ENCODE peak calls at places on chromosomes 4 and X, in seven cellular contexts. D is adrenal gland, G is heart left ventricle, O is esophagus squamous epithelium, U is A549, A is ovary, C is prostate gland. E is an unnamed sample.

GRCh38 chrX:123818243-123818642 is 41.6 kb upstream of the XIAP start:
- DNase-seq in D (no peak), G (no peak), O (no peak), U (peak; percentile 68), A (no peak), C (no peak), E (no peak)

GRCh38 chrX:15299945-15300851 is 15.2 kb downstream of the ASB11 start:
- DNase-seq in D (no peak), G (no peak), O (no peak), U (peak; percentile 25), A (no peak), C (no peak), E (no peak)

GRCh38 chr4:4428966-4429875 is 42.3 kb downstream of the NSG1 start:
- DNase-seq in D (no peak), G (no peak), O (no peak), U (no peak), A (no peak), C (no peak), E (no peak)

GRCh38 chrX:121407627-121408026 is 360.2 kb downstream of the GLUD2 start:
- DNase-seq in D (no peak), G (no peak), O (no peak), U (no peak), A (no peak), C (no peak), E (no peak)

GRCh38 chrX:12441376-12442128 is 303.3 kb downstream of the FRMPD4 start:
- DNase-seq in D (no peak), G (no peak), O (no peak), U (no peak), A (no peak), C (no peak), E (no peak)

GRCh38 chr4:82561745-82562552 is at the start of gene TMEM150C:
- DNase-seq in D (peak; percentile 53), G (peak; percentile 53), O (no peak), U (peak; percentile 45), A (peak; percentile 58), C (peak; percentile 9), E (peak; percentile 22)

GRCh38 chrX:103941201-103941975 is 21.0 kb upstream of the TMSB15B start:
- DNase-seq in D (no peak), G (no peak), O (no peak), U (peak; percentile 19), A (no peak), C (no peak), E (no peak)

GRCh38 chrX:9285342-9285771 is 179.5 kb upstream of the TBL1X start:
- DNase-seq in D (no peak), G (no peak), O (no peak), U (no peak), A (no peak), C (no peak), E (no peak)

GRCh38 chrX:112839856-112840255 is 775 bp downstream of the AMOT start:
- DNase-seq in D (no peak), G (no peak), O (no peak), U (no peak), A (no peak), C (no peak), E (no peak)

GRCh38 chr4:159504634-159505033 is 401.8 kb downstream of the RAPGEF2 start:
- DNase-seq in D (peak; percentile 64), G (no peak), O (no peak), U (no peak), A (no peak), C (no peak), E (no peak)

GRCh38 chrX:19670854-19671620 is 155.7 kb upstream of the MAP3K15 start:
- DNase-seq in D (no peak), G (peak; percentile 52), O (no peak), U (peak; percentile 55), A (peak; percentile 39), C (no peak), E (peak; percentile 69)

GRCh38 chrX:40171513-40172168 is 73.9 kb upstream of the BCOR start:
- DNase-seq in D (no peak), G (peak; percentile 35), O (no peak), U (no peak), A (peak; percentile 63), C (no peak), E (no peak)

GRCh38 chr4:148044889-148045352 is 313.0 kb downstream of the ARHGAP10 start:
- DNase-seq in D (no peak), G (no peak), O (no peak), U (no peak), A (no peak), C (no peak), E (no peak)

GRCh38 chrX:155188786-155189185 is 27.5 kb upstream of the VBP1 start:
- DNase-seq in D (no peak), G (no peak), O (no peak), U (no peak), A (no peak), C (no peak), E (no peak)

GRCh38 chr4:3352505-3352904 is 59.7 kb downstream of the RGS12 start:
- DNase-seq in D (no peak), G (no peak), O (no peak), U (no peak), A (no peak), C (no peak), E (no peak)

GRCh38 chr4:100016191-100016590 is 66.1 kb upstream of the H2AZ1 start:
- DNase-seq in D (no peak), G (no peak), O (no peak), U (no peak), A (no peak), C (no peak), E (no peak)

GRCh38 chr4:77797239-77797638 is 21.9 kb downstream of the CNOT6L start:
- DNase-seq in D (no peak), G (no peak), O (no peak), U (peak; percentile 8), A (no peak), C (no peak), E (no peak)

GRCh38 chr4:68630371-68630770 is 40.1 kb downstream of the UGT2B15 start:
- DNase-seq in D (no peak), G (no peak), O (no peak), U (no peak), A (no peak), C (no peak), E (no peak)

GRCh38 chr4:150491132-150492049 is 90.6 kb upstream of the MAB21L2 start:
- DNase-seq in D (no peak), G (no peak), O (no peak), U (no peak), A (no peak), C (no peak), E (no peak)

GRCh38 chrX:133218329-133218728 is at the start of gene TFDP3:
- DNase-seq in D (no peak), G (no peak), O (no peak), U (no peak), A (no peak), C (no peak), E (no peak)

GRCh38 chr4:75555294-75556164 is at the start of gene ODAPH:
- DNase-seq in D (no peak), G (no peak), O (no peak), U (peak; percentile 21), A (no peak), C (no peak), E (peak; percentile 38)

GRCh38 chrX:131895002-131895401 is 128.1 kb upstream of the STK26 start:
- DNase-seq in D (no peak), G (no peak), O (no peak), U (no peak), A (no peak), C (no peak), E (no peak)

GRCh38 chrX:151789179-151789800 is 54.7 kb downstream of the CNGA2 start:
- DNase-seq in D (peak; percentile 85), G (peak; percentile 53), O (no peak), U (peak; percentile 17), A (peak; percentile 50), C (no peak), E (peak; percentile 18)

DNA sequence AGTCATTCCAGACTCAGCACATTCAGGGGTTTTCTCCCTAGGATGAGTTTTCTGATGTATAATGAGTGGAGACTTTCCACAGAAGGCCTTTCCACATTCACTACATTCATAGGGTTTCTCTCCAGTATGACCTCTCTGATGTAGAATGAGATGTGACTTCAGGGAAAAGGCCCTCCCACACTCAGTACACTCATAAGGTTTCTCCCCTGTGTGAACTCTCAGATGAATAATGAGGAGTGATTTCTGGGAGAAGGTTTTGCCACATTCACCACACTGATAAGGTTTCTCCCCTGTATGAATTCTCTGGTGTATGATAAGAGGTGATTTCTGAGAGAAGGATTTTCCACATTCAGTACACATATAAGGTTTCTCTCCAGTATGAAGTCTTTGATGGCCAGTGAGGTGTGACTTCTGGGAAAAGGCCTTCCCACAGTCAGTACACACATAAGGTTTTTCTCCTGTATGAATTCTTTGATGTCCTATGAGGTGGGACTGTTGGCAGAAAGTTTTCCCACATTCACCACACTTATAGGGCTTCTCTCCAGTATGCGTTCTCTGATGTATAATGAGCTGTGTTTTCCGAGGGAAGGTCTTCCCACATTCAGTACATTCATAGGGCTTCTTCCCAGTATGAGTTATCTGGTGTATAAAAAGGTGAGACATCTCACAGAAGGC is 12.7 kb downstream of the ZNF630 start:
- DNase-seq in D (no peak), G (no peak), O (no peak), U (no peak), A (no peak), C (no peak), E (no peak)
- H3K9me3 ChIP-seq in D (no peaks in the 10 kb centered on the region), G (peaks cover 51% of the 10 kb centered on the region), O (no peaks in the 10 kb centered on the region), U (peaks cover 15% of the 10 kb centered on the region), A (no peaks in the 10 kb centered on the region), C (no peaks in the 10 kb centered on the region), E (no peaks in the 10 kb centered on the region)

GRCh38 chr4:1153567-1154090 is 18.8 kb downstream of the SPON2 start:
- DNase-seq in D (no peak), G (no peak), O (no peak), U (no peak), A (no peak), C (no peak), E (no peak)
- TF ChIP-seq POLR2A in D (no peak), G (no peak), O (no peak), U (no peak), A (no peak), C (no peak), E (no peak)

GRCh38 chr4:41122775-41123174 is 91.6 kb downstream of the APBB2 start:
- DNase-seq in D (no peak), G (no peak), O (no peak), U (no peak), A (no peak), C (no peak), E (no peak)
- H3K4me1 ChIP-seq in D (peaks cover 7% of the 10 kb centered on the region), G (peaks cover 28% of the 10 kb centered on the region), O (peaks cover 52% of the 10 kb centered on the region), U (peaks cover 12% of the 10 kb centered on the region), A (peaks cover 14% of the 10 kb centered on the region), C (peaks cover 3% of the 10 kb centered on the region), E (peaks cover 50% of the 10 kb centered on the region)

DNA sequence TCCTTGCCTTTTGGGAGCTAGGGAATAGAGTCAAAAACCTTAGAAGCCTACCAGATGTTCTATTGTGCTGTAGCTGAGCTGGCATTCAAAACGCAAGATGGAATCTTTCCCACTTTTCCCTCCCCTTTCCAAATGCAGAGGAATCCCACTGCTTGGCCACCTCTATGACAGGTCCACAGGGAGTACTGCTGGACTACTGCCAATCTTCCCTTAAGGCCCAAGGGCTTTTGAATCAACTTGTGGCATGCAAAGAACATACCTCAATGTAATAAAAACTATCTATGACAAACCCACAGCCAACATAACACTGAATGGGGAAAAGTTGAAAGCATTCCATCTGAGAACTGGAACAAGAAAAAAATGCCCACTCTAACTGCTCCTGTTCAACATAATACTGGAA is 139.2 kb upstream of the AGTR2 start:
- DNase-seq in D (no peak), G (no peak), O (no peak), U (no peak), A (no peak), C (no peak), E (no peak)
- H3K9me3 ChIP-seq in D (no peaks in the 10 kb centered on the region), G (peaks cover 30% of the 10 kb centered on the region), O (no peaks in the 10 kb centered on the region), U (no peaks in the 10 kb centered on the region), A (no peaks in the 10 kb centered on the region), C (no peaks in the 10 kb centered on the region), E (no peaks in the 10 kb centered on the region)